ENCODE peak calls at places on chromosomes 16 and 17, in four cellular contexts. V, E, I and K are unnamed samples.

GRCh38 chr17:39926588-39927100 is 757 bp downstream of the ORMDL3 start:
- DNase-seq in E (no peak), I (no peak), V (peak; percentile 78), K (no peak)

GRCh38 chr17:44084131-44084538 is 13.6 kb downstream of the G6PC3 start:
- DNase-seq in V (no peak), I (no peak), E (no peak), K (no peak)

GRCh38 chr17:8670486-8670885 is 40.0 kb upstream of the MYH10 start:
- DNase-seq in V (no peak), I (no peak), E (no peak), K (no peak)

GRCh38 chr16:75248142-75248535 is 3.3 kb downstream of the BCAR1 start:
- DNase-seq in V (no peak), I (no peak), E (no peak), K (no peak)

GRCh38 chr16:57536306-57537193 is at the start of gene CCDC102A:
- DNase-seq in E (no peak), I (no peak), V (no peak), K (no peak)

GRCh38 chr17:29042679-29043538 is at the start of gene PIPOX:
- DNase-seq in V (peak; percentile 90), I (peak; percentile 94), E (peak; percentile 30), K (peak; percentile 91)

GRCh38 chr16:54477766-54478165 is 191.2 kb upstream of the IRX3 start:
- DNase-seq in V (no peak), E (no peak), I (no peak), K (no peak)

GRCh38 chr17:81701288-81702071 is 1.7 kb upstream of the MRPL12 start:
- DNase-seq in V (no peak), I (no peak), E (no peak), K (no peak)

GRCh38 chr17:75535119-75535537 is 9.6 kb downstream of the LLGL2 start:
- DNase-seq in E (peak; percentile 26), V (no peak), I (no peak), K (no peak)

GRCh38 chr17:9862191-9862590 is 36.5 kb downstream of the GLP2R start:
- DNase-seq in E (no peak), V (no peak), I (no peak), K (no peak)

GRCh38 chr17:40552806-40553693 is 12.2 kb downstream of the CCR7 start:
- DNase-seq in I (no peak), E (no peak), V (no peak), K (no peak)

GRCh38 chr16:6375471-6376075 is 957.1 kb upstream of the RBFOX1 start:
- DNase-seq in E (no peak), I (no peak), V (no peak), K (peak; percentile 40)

GRCh38 chr17:73325527-73325842 is 13.7 kb upstream of the CDC42EP4 start:
- DNase-seq in I (no peak), E (no peak), V (no peak), K (no peak)

GRCh38 chr17:72143245-72143644 is 22.4 kb downstream of the SOX9 start:
- DNase-seq in I (no peak), E (no peak), V (peak; percentile 41), K (no peak)

GRCh38 chr16:12000032-12000431 is 23.5 kb downstream of the SNX29 start:
- DNase-seq in I (no peak), E (no peak), V (no peak), K (no peak)

GRCh38 chr17:48998557-48999440 is 1.6 kb downstream of the IGF2BP1 start:
- DNase-seq in I (no peak), E (no peak), V (peak; percentile 63), K (no peak)

GRCh38 chr17:60155815-60156214 is 6.0 kb downstream of the CA4 start:
- DNase-seq in I (no peak), V (no peak), E (no peak), K (no peak)

GRCh38 chr17:79975498-79976134 is 60.1 kb downstream of the TBC1D16 start:
- DNase-seq in E (no peak), I (no peak), V (no peak), K (no peak)

GRCh38 chr16:56591377-56592060 is 2.2 kb downstream of the MT3 start:
- DNase-seq in E (no peak), I (no peak), V (no peak), K (no peak)

GRCh38 chr17:57085448-57086068 is 512 bp downstream of the AKAP1 start:
- DNase-seq in E (no peak), I (no peak), V (peak; percentile 94), K (no peak)

GRCh38 chr17:13306310-13306962 is 288.6 kb upstream of the ELAC2 start:
- DNase-seq in V (peak; percentile 69), E (no peak), I (peak; percentile 41), K (peak; percentile 46)

GRCh38 chr17:72719582-72720493 is 372.6 kb downstream of the SLC39A11 start:
- DNase-seq in V (no peak), E (no peak), I (no peak), K (no peak)

GRCh38 chr17:62935481-62935880 is 30.6 kb upstream of the TANC2 start:
- DNase-seq in E (no peak), V (no peak), I (no peak), K (no peak)

DNA sequence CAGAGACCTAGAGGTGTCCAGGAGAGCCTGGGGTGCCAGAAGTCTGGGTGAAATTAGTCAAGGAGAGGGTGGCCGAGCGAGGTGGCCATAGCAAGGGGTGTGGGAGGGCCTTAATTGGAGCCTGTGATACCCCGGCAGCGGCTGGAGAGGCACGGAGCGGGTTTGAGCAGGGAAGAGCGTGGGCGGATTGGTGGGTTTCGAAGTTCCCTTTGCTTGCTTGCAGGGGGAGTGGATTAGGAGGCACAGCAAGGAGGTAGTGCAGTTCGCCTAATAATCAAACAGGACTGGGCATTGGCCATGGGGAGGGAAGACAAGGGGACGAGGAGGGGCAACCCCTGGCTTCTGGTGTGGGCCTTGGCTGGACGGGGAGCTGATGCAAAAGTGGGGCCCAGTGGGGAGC is 5.4 kb upstream of the FAM83G start:
- DNase-seq in V (no peak), I (no peak), E (no peak), K (no peak)
- H3K9ac ChIP-seq in V (no peak overlapping the region), I (no peak overlapping the region), E (no peak overlapping the region), K (no peak overlapping the region)

DNA sequence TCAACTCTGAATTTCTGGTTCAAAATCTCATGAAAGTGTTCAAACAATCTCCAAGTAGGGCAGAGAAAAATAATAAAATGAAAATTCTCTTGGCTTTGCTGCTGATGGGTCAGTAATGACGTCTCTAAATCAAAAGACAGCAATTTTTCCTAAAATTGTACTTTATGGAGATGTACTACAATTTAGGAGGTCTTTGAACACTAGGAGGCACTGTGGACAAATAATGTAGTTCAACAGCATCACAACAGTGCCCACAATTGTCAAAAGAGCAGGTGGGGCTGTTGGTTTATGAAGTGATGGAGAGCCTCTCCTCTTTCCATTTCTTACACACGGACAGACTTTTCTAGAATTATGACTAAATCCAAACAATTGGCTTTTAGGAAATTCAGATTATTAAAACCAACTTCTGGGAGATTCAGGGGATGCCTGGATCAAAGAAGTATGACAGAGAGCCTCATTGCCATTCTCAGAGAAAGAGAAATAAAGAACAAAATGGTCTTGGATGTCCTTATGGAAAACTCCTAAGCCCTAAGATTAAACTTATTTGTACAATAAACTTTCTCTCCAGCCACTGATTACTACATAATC is 23.8 kb downstream of the EZH1 start:
- DNase-seq in I (no peak), V (peak; percentile 83), E (no peak), K (peak; percentile 36)
- TF ChIP-seq SUZ12 in I (no peak), V (no peak), E (no peak), K (no peak)

GRCh38 chr16:85569615-85570212 is 43.4 kb upstream of the GSE1 start:
- DNase-seq in V (no peak), I (no peak), E (peak; percentile 74), K (no peak)
- H3K4me3 ChIP-seq in V (no peak overlapping the region), I (no peak overlapping the region), E (peak overlapping the region; percentile 58), K (no peak overlapping the region)

DNA sequence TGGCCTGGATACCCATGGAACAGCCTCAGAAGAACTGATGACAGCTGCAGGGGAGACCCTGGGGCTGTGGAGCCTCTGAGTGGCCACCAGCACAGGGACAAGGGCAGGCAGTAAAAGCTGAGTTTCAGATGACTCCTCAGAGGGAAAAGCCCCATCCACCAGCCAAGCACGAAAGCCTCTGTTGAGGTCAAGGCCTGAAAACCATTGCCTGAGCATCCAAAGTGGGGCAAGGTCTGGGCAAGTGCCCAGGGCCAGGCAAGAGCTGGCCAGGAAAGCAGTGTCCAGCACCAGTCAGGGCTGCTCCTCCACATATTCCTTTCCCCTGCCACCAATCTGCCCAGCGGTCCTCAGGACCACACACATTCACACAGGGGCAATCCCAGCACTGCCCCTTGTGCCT is 16.4 kb downstream of the ATP6V0D1 start:
- DNase-seq in I (no peak), E (no peak), V (no peak), K (no peak)
- H3K9ac ChIP-seq in I (no peak overlapping the region), E (no peak overlapping the region), V (no peak overlapping the region), K (no peak overlapping the region)

GRCh38 chr16:27344707-27345106 is 30.9 kb downstream of the IL4R start:
- DNase-seq in V (no peak), I (no peak), E (no peak), K (no peak)
- TF ChIP-seq SUZ12 in V (no peak), I (no peak), E (no peak), K (no peak)

DNA sequence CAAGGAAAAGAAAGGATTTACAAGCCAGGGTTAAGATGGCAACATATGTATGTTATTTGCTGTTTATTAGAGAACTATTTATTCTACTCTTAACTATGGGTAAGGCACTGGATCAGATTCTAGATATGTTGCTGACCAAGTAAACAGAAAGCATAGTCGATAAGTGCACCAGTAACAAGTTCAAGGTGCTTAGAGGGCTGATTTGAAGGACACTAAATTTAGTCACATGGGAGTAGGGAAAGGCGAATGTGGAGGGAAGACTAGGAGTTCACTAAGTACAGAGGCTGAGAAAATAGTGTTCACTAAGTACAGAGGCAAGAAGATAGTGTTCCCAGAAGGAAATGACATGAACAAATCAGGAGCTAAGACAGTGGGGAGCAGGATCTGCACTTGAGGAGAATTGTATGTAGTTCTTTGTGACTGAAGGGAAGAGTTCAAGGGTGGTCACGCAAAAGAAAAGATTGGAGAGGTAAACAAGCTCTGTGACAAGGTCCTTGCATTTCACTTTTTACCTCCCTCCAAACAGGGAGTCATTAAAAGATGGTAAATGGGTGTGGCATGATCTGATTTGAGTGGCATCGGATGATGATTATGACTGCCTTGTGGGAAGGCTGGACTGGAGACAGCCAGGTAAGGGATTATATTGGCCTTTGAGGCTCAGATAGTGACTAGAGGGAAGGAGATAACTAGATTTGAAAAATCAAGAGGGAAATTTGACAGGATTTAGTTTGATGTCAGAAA is 20.9 kb downstream of the HEATR9 start:
- DNase-seq in V (no peak), E (no peak), I (no peak), K (no peak)
- H3K4me3 ChIP-seq in V (no peak overlapping the region), E (no peak overlapping the region), I (no peak overlapping the region), K (no peak overlapping the region)

GRCh38 chr17:21242026-21242700 is 11.0 kb downstream of the NATD1 start:
- DNase-seq in I (no peak), E (no peak), V (no peak), K (no peak)

GRCh38 chr17:21239680-21240374 is 13.4 kb downstream of the NATD1 start:
- DNase-seq in I (no peak), V (peak; percentile 32), E (no peak), K (no peak)

GRCh38 chr17:21241564-21241963 is 11.6 kb downstream of the NATD1 start:
- DNase-seq in I (no peak), V (no peak), E (no peak), K (no peak)

GRCh38 chr17:21242780-21243515 is 10.3 kb downstream of the NATD1 start:
- DNase-seq in I (no peak), V (no peak), E (no peak), K (no peak)

GRCh38 chr17:21240375-21241055 is 12.7 kb downstream of the NATD1 start:
- DNase-seq in V (no peak), I (no peak), E (no peak), K (no peak)
- H3K9ac ChIP-seq in V (no peak overlapping the region), I (no peak overlapping the region), E (no peak overlapping the region), K (peak overlapping the region; percentile 44)